ENCODE peak calls at places on chromosomes 6 and 20, in nine cellular contexts. One of them, this sample, is unnamed.

GRCh38 chr20:60819511-60819910 is 432.6 kb upstream of the CDH4 start:
- DNase-seq in ascending aorta: no peak
- DNase-seq in left lung: no peak
- DNase-seq in HepG2: no peak
- DNase-seq in left ventricle myocardium inferior: no peak
- DNase-seq in mammary epithelial cell: no peak
- DNase-seq in astrocyte: no peak
- DNase-seq in ovary: no peak
- DNase-seq in sigmoid colon: no peak
- DNase-seq in this sample: no peak

GRCh38 chr6:94464018-94464510 is 1044.7 kb upstream of the EPHA7 start:
- DNase-seq in left lung: no peak
- DNase-seq in left ventricle myocardium inferior: no peak
- DNase-seq in ovary: no peak
- DNase-seq in sigmoid colon: no peak
- DNase-seq in astrocyte: no peak
- DNase-seq in ascending aorta: no peak
- DNase-seq in mammary epithelial cell: no peak
- DNase-seq in HepG2: no peak
- DNase-seq in this sample: no peak

GRCh38 chr6:136158398-136158797 is 91.7 kb downstream of the MTFR2 start:
- DNase-seq in ascending aorta: no peak
- DNase-seq in mammary epithelial cell: no peak
- DNase-seq in left ventricle myocardium inferior: peak; percentile 56
- DNase-seq in astrocyte: no peak
- DNase-seq in sigmoid colon: no peak
- DNase-seq in ovary: peak; percentile 84
- DNase-seq in HepG2: no peak
- DNase-seq in left lung: peak; percentile 41
- DNase-seq in this sample: no peak

GRCh38 chr6:121697921-121698320 is 262.5 kb downstream of the GJA1 start:
- DNase-seq in mammary epithelial cell: peak; percentile 32
- DNase-seq in left lung: no peak
- DNase-seq in ascending aorta: no peak
- DNase-seq in astrocyte: no peak
- DNase-seq in ovary: no peak
- DNase-seq in sigmoid colon: no peak
- DNase-seq in HepG2: no peak
- DNase-seq in left ventricle myocardium inferior: no peak
- DNase-seq in this sample: no peak

GRCh38 chr20:10519361-10520048 is 84.4 kb downstream of the SLX4IP start:
- DNase-seq in ovary: no peak
- DNase-seq in ascending aorta: no peak
- DNase-seq in HepG2: no peak
- DNase-seq in left ventricle myocardium inferior: no peak
- DNase-seq in astrocyte: peak; percentile 83
- DNase-seq in sigmoid colon: no peak
- DNase-seq in mammary epithelial cell: peak; percentile 70
- DNase-seq in left lung: no peak
- DNase-seq in this sample: no peak

GRCh38 chr6:5058254-5058653 is 26.9 kb upstream of the PPP1R3G start:
- DNase-seq in sigmoid colon: no peak
- DNase-seq in mammary epithelial cell: no peak
- DNase-seq in left lung: no peak
- DNase-seq in ovary: no peak
- DNase-seq in left ventricle myocardium inferior: no peak
- DNase-seq in ascending aorta: no peak
- DNase-seq in HepG2: no peak
- DNase-seq in astrocyte: no peak
- DNase-seq in this sample: no peak

GRCh38 chr6:50527985-50528384 is 185.3 kb upstream of the TFAP2D start:
- DNase-seq in HepG2: no peak
- DNase-seq in left ventricle myocardium inferior: no peak
- DNase-seq in astrocyte: no peak
- DNase-seq in sigmoid colon: no peak
- DNase-seq in mammary epithelial cell: no peak
- DNase-seq in ascending aorta: no peak
- DNase-seq in ovary: no peak
- DNase-seq in left lung: no peak
- DNase-seq in this sample: no peak

GRCh38 chr6:37516076-37516919 is 16.6 kb upstream of the CCDC167 start:
- DNase-seq in left lung: peak; percentile 40
- DNase-seq in HepG2: peak; percentile 39
- DNase-seq in sigmoid colon: peak; percentile 72
- DNase-seq in left ventricle myocardium inferior: peak; percentile 31
- DNase-seq in mammary epithelial cell: peak; percentile 48
- DNase-seq in ascending aorta: no peak
- DNase-seq in ovary: no peak
- DNase-seq in astrocyte: no peak
- DNase-seq in this sample: peak; percentile 26

GRCh38 chr6:25017932-25018581 is 82.3 kb upstream of the RIPOR2 start:
- DNase-seq in HepG2: peak; percentile 8
- DNase-seq in astrocyte: peak; percentile 31
- DNase-seq in ovary: no peak
- DNase-seq in sigmoid colon: no peak
- DNase-seq in ascending aorta: peak; percentile 75
- DNase-seq in left ventricle myocardium inferior: peak; percentile 53
- DNase-seq in mammary epithelial cell: peak; percentile 78
- DNase-seq in left lung: peak; percentile 79
- DNase-seq in this sample: peak; percentile 72

GRCh38 chr20:32278199-32278643 is 770 bp downstream of the KIF3B start:
- DNase-seq in sigmoid colon: no peak
- DNase-seq in mammary epithelial cell: no peak
- DNase-seq in ovary: no peak
- DNase-seq in astrocyte: no peak
- DNase-seq in left lung: no peak
- DNase-seq in left ventricle myocardium inferior: no peak
- DNase-seq in ascending aorta: no peak
- DNase-seq in HepG2: no peak
- DNase-seq in this sample: peak; percentile 60

GRCh38 chr20:16078172-16078898 is 494.9 kb downstream of the KIF16B start:
- DNase-seq in mammary epithelial cell: no peak
- DNase-seq in ascending aorta: no peak
- DNase-seq in HepG2: no peak
- DNase-seq in astrocyte: no peak
- DNase-seq in sigmoid colon: no peak
- DNase-seq in left lung: no peak
- DNase-seq in ovary: no peak
- DNase-seq in left ventricle myocardium inferior: no peak
- DNase-seq in this sample: no peak

GRCh38 chr20:16081421-16081820 is 491.8 kb downstream of the KIF16B start:
- DNase-seq in mammary epithelial cell: no peak
- DNase-seq in HepG2: no peak
- DNase-seq in ascending aorta: no peak
- DNase-seq in ovary: no peak
- DNase-seq in sigmoid colon: no peak
- DNase-seq in left ventricle myocardium inferior: no peak
- DNase-seq in astrocyte: no peak
- DNase-seq in left lung: no peak
- DNase-seq in this sample: no peak

GRCh38 chr20:16083639-16084280 is 489.5 kb downstream of the KIF16B start:
- DNase-seq in left ventricle myocardium inferior: no peak
- DNase-seq in astrocyte: no peak
- DNase-seq in HepG2: no peak
- DNase-seq in ovary: no peak
- DNase-seq in ascending aorta: no peak
- DNase-seq in left lung: no peak
- DNase-seq in sigmoid colon: no peak
- DNase-seq in mammary epithelial cell: no peak
- DNase-seq in this sample: no peak

GRCh38 chr20:16082051-16082550 is 491.1 kb downstream of the KIF16B start:
- DNase-seq in astrocyte: no peak
- DNase-seq in left lung: no peak
- DNase-seq in ascending aorta: no peak
- DNase-seq in left ventricle myocardium inferior: no peak
- DNase-seq in ovary: no peak
- DNase-seq in sigmoid colon: no peak
- DNase-seq in HepG2: no peak
- DNase-seq in mammary epithelial cell: no peak
- DNase-seq in this sample: no peak
- H3K4me1 ChIP-seq in astrocyte: no peaks in the 10 kb centered on the region
- H3K4me1 ChIP-seq in left lung: no peaks in the 10 kb centered on the region
- H3K4me1 ChIP-seq in ascending aorta: no peaks in the 10 kb centered on the region
- H3K4me1 ChIP-seq in left ventricle myocardium inferior: no peaks in the 10 kb centered on the region
- H3K4me1 ChIP-seq in ovary: peaks cover 6% of the 10 kb centered on the region
- H3K4me1 ChIP-seq in sigmoid colon: no peaks in the 10 kb centered on the region
- H3K4me1 ChIP-seq in HepG2: no peaks in the 10 kb centered on the region
- H3K4me1 ChIP-seq in mammary epithelial cell: no peaks in the 10 kb centered on the region
- H3K4me1 ChIP-seq in this sample: no peaks in the 10 kb centered on the region

DNA sequence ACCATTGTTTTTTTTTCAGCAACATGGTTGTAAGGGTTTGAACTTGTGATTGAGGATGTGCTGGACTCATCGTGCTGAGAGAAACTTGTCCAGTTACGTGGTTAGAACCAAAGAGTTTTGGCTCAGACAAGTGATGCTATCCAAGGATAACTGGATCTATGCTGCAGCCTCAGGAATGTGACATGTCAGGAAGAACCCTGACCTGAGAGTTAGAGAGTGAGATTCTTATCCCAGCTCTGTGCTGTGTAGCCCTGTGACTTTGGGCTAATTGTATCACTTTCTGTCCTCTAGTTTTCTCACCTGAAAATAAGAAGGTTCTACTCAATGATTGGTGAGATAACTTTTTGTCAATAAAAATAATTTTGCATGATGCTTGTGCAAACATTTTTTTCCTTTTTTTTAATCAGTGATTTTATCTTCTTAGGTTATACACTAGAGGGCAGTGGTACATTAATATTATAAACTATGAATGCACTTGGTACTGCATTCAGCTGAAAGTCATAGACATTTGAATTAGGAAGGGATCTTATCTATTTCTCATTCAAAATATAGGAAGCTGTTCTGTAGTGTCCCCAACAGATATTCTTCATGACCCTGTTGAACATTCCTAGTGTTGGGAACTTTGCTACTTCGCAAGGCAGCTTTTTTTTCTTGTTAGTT is 141.1 kb downstream of the RNF144B start:
- DNase-seq in left lung: no peak
- DNase-seq in ovary: no peak
- DNase-seq in HepG2: no peak
- DNase-seq in mammary epithelial cell: no peak
- DNase-seq in astrocyte: peak; percentile 6
- DNase-seq in left ventricle myocardium inferior: no peak
- DNase-seq in sigmoid colon: no peak
- DNase-seq in ascending aorta: no peak
- DNase-seq in this sample: no peak
- TF ChIP-seq CTCF in left lung: no peak
- TF ChIP-seq CTCF in ovary: no peak
- TF ChIP-seq CTCF in HepG2: peak; percentile 3
- TF ChIP-seq CTCF in mammary epithelial cell: peak; percentile 46
- TF ChIP-seq CTCF in astrocyte: peak; percentile 39
- TF ChIP-seq CTCF in left ventricle myocardium inferior: peak; percentile 23
- TF ChIP-seq CTCF in sigmoid colon: no peak
- TF ChIP-seq CTCF in ascending aorta: peak; percentile 47
- TF ChIP-seq CTCF in this sample: peak; percentile 45

DNA sequence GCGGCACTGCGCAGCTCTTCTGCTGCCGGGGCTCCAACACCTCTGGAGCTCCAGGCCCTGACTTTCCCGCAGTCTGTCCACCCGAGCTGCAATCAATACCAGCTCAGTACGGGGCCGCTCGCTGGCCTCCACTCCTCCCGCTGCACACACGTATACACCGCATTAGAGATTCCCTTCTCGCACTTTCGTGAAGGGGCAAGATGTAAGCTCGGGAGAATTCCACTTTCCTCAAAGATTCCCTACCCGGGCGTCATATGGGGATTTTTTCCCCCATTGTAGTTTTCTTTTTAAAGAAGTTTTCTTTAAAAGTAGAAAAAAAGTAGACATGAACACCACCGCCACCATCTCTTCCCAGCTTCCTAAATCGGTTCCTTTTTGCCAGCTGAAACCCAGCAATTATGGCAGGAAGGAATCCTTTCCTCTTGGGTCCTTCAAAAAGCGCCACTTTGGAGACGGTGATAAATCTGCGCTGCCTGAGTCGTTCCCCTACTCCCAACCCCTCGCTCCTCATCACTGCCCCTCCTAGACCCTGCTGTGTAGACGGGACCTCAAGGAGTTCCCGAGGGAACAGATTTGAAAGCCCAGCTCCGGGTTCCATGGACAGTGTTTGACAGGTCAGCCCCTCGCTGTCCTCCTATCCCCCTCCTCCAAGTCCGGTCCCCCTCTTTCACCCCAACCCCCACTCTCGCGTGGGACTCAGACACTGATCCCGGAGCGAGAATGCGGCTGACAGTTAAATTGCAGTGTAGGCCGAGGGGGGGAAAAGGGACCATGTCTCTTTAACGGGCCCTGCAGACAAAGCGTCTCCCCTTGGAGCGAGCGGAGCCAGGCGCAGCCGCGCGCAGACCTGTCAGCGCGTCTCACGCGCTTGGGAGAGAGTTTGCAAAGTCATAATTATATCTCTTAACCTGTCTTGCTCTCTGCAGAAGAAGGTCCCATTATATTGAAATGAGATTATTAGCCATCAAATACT is 39.5 kb downstream of the NCR2 start:
- DNase-seq in left ventricle myocardium inferior: no peak
- DNase-seq in mammary epithelial cell: no peak
- DNase-seq in ovary: no peak
- DNase-seq in sigmoid colon: no peak
- DNase-seq in ascending aorta: no peak
- DNase-seq in HepG2: no peak
- DNase-seq in left lung: no peak
- DNase-seq in astrocyte: no peak
- DNase-seq in this sample: no peak
- H3K4me1 ChIP-seq in left ventricle myocardium inferior: peaks cover 48% of the 10 kb centered on the region
- H3K4me1 ChIP-seq in mammary epithelial cell: peaks cover 20% of the 10 kb centered on the region
- H3K4me1 ChIP-seq in ovary: peaks cover 11% of the 10 kb centered on the region
- H3K4me1 ChIP-seq in sigmoid colon: no peaks in the 10 kb centered on the region
- H3K4me1 ChIP-seq in ascending aorta: peaks cover 23% of the 10 kb centered on the region
- H3K4me1 ChIP-seq in HepG2: peaks cover 14% of the 10 kb centered on the region
- H3K4me1 ChIP-seq in left lung: peaks cover 32% of the 10 kb centered on the region
- H3K4me1 ChIP-seq in astrocyte: peaks cover 9% of the 10 kb centered on the region
- H3K4me1 ChIP-seq in this sample: no peaks in the 10 kb centered on the region

GRCh38 chr6:22513667-22514066 is 55.7 kb upstream of the HDGFL1 start:
- DNase-seq in ovary: no peak
- DNase-seq in astrocyte: no peak
- DNase-seq in left lung: no peak
- DNase-seq in sigmoid colon: no peak
- DNase-seq in HepG2: no peak
- DNase-seq in ascending aorta: no peak
- DNase-seq in mammary epithelial cell: no peak
- DNase-seq in left ventricle myocardium inferior: no peak
- DNase-seq in this sample: no peak

GRCh38 chr6:22521035-22521434 is 48.3 kb upstream of the HDGFL1 start:
- DNase-seq in left lung: no peak
- DNase-seq in astrocyte: no peak
- DNase-seq in left ventricle myocardium inferior: no peak
- DNase-seq in sigmoid colon: no peak
- DNase-seq in mammary epithelial cell: no peak
- DNase-seq in ascending aorta: no peak
- DNase-seq in HepG2: no peak
- DNase-seq in ovary: no peak
- DNase-seq in this sample: no peak

DNA sequence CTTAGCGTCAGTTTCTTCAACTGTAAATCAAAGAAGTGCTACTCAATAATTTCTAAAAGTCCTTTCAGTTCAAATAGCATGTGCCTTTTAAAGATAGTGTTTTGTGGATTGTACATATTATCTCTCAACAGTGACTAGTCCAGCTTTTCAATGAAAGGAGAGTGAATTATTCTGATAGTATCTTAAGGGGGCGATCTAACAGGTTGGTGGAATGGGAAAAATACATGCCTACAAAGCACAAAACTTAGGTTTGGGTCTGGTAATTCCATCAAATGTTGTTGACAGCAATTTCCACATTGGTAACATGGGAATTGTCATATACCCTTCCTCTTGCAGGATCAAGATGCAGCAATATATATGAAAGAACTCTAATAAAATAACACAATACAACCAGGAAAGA is 50.1 kb upstream of the HDGFL1 start:
- DNase-seq in ascending aorta: no peak
- DNase-seq in HepG2: no peak
- DNase-seq in ovary: no peak
- DNase-seq in astrocyte: no peak
- DNase-seq in left lung: no peak
- DNase-seq in left ventricle myocardium inferior: no peak
- DNase-seq in sigmoid colon: no peak
- DNase-seq in mammary epithelial cell: no peak
- DNase-seq in this sample: no peak
- TF ChIP-seq CTCF in ascending aorta: no peak
- TF ChIP-seq CTCF in HepG2: no peak
- TF ChIP-seq CTCF in ovary: no peak
- TF ChIP-seq CTCF in astrocyte: no peak
- TF ChIP-seq CTCF in left lung: no peak
- TF ChIP-seq CTCF in left ventricle myocardium inferior: no peak
- TF ChIP-seq CTCF in sigmoid colon: no peak
- TF ChIP-seq CTCF in mammary epithelial cell: no peak
- TF ChIP-seq CTCF in this sample: peak; percentile 6

This sample was measured in osteoblast.